ENCODE peak calls at places on chromosomes 4 and X, in six cellular contexts. One of them, this sample, is unnamed.

GRCh38 chr4:73662709-73663546 is 42.7 kb upstream of the RASSF6 start:
- DNase-seq in BE2C: no peak
- DNase-seq in choroid plexus epithelial cell: peak
- DNase-seq in right lobe of liver: no peak
- DNase-seq in AG10803: peak
- DNase-seq in body of pancreas: no peak
- DNase-seq in this sample: peak

GRCh38 chr4:87260477-87260876 is 40.1 kb upstream of the KLHL8 start:
- DNase-seq in BE2C: no peak
- DNase-seq in right lobe of liver: no peak
- DNase-seq in choroid plexus epithelial cell: no peak
- DNase-seq in AG10803: no peak
- DNase-seq in body of pancreas: no peak
- DNase-seq in this sample: no peak

GRCh38 chr4:133592591-133592990 is 443.5 kb downstream of the PCDH10 start:
- DNase-seq in body of pancreas: no peak
- DNase-seq in right lobe of liver: no peak
- DNase-seq in choroid plexus epithelial cell: no peak
- DNase-seq in AG10803: no peak
- DNase-seq in BE2C: no peak
- DNase-seq in this sample: no peak

GRCh38 chr4:46645092-46645491 is 255.2 kb upstream of the GABRA2 start:
- DNase-seq in choroid plexus epithelial cell: no peak
- DNase-seq in right lobe of liver: no peak
- DNase-seq in BE2C: no peak
- DNase-seq in AG10803: no peak
- DNase-seq in body of pancreas: no peak
- DNase-seq in this sample: no peak

GRCh38 chrX:3351287-3351686 is 4.8 kb upstream of the MXRA5 start:
- DNase-seq in body of pancreas: no peak
- DNase-seq in BE2C: no peak
- DNase-seq in choroid plexus epithelial cell: no peak
- DNase-seq in right lobe of liver: no peak
- DNase-seq in AG10803: no peak
- DNase-seq in this sample: no peak

GRCh38 chr4:123183308-123183707 is 213.3 kb upstream of the SPRY1 start:
- DNase-seq in body of pancreas: no peak
- DNase-seq in right lobe of liver: no peak
- DNase-seq in choroid plexus epithelial cell: no peak
- DNase-seq in BE2C: no peak
- DNase-seq in AG10803: no peak
- DNase-seq in this sample: no peak

GRCh38 chr4:7299908-7300710 is 107.8 kb downstream of the SORCS2 start:
- DNase-seq in body of pancreas: no peak
- DNase-seq in choroid plexus epithelial cell: no peak
- DNase-seq in AG10803: no peak
- DNase-seq in right lobe of liver: no peak
- DNase-seq in BE2C: no peak
- DNase-seq in this sample: no peak

GRCh38 chr4:147542229-147542990 is 61.5 kb downstream of the EDNRA start:
- DNase-seq in body of pancreas: no peak
- DNase-seq in AG10803: no peak
- DNase-seq in right lobe of liver: no peak
- DNase-seq in BE2C: no peak
- DNase-seq in choroid plexus epithelial cell: no peak
- DNase-seq in this sample: no peak

GRCh38 chr4:33954759-33955158 is 2289.6 kb downstream of the ARAP2 start:
- DNase-seq in choroid plexus epithelial cell: no peak
- DNase-seq in AG10803: no peak
- DNase-seq in body of pancreas: no peak
- DNase-seq in BE2C: peak
- DNase-seq in right lobe of liver: no peak
- DNase-seq in this sample: no peak

GRCh38 chrX:119672252-119672825 is 20.6 kb downstream of the SEPTIN6 start:
- DNase-seq in body of pancreas: no peak
- DNase-seq in AG10803: no peak
- DNase-seq in BE2C: peak
- DNase-seq in right lobe of liver: no peak
- DNase-seq in choroid plexus epithelial cell: peak
- DNase-seq in this sample: no peak

GRCh38 chrX:111207851-111208250 is 62.4 kb downstream of the CAPN6 start:
- DNase-seq in choroid plexus epithelial cell: no peak
- DNase-seq in body of pancreas: no peak
- DNase-seq in right lobe of liver: no peak
- DNase-seq in AG10803: no peak
- DNase-seq in BE2C: no peak
- DNase-seq in this sample: no peak

DNA sequence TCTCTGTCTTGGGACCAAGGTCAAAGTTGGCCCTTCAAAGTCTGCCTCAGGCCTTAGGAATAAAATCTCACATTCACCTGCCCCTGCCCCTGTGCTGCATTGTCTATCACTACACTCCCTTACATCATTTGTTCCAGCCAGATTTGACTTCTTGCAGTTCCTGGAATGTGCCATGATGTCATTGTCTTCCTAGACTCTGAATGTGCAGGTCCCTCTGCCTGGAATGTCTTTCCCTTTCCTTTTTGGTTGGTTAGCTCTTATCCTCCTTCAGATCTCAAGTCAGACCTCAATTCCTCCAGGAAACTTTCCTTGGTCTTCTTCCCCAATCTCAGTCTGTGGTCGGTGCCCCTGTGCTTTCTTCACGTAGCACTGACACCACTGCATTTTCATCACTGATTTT is 67.7 kb upstream of the EFNB1 start:
- DNase-seq in BE2C: no peak
- DNase-seq in body of pancreas: no peak
- DNase-seq in AG10803: no peak
- DNase-seq in choroid plexus epithelial cell: no peak
- DNase-seq in right lobe of liver: no peak
- DNase-seq in this sample: no peak
- TF ChIP-seq CTCF in BE2C: no peak
- TF ChIP-seq CTCF in body of pancreas: no peak
- TF ChIP-seq CTCF in AG10803: no peak
- TF ChIP-seq CTCF in choroid plexus epithelial cell: no peak
- TF ChIP-seq CTCF in right lobe of liver: no peak
- TF ChIP-seq CTCF in this sample: no peak

DNA sequence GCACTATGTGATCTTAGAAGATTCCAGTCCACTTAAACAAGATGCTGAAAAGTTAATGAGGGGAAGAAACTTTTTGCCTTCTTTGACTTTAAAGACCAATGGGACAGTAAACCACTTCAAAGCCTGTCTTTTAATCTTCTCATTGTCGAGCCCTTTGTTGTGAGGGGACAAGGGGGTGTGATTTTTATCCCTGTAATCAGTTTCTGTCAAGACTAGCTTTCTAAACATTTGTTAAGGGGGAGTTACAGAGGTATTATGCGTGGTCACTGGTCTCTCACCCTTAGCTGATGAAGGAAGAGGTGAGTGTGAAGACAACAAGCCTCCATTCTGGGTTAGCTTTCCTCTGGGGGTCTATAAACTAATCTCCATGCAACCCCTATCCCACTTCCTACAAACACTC is 409.3 kb downstream of the ARHGAP24 start:
- DNase-seq in choroid plexus epithelial cell: no peak
- DNase-seq in body of pancreas: no peak
- DNase-seq in BE2C: no peak
- DNase-seq in right lobe of liver: no peak
- DNase-seq in AG10803: no peak
- DNase-seq in this sample: no peak
- H3K4me3 ChIP-seq in choroid plexus epithelial cell: no peak
- H3K4me3 ChIP-seq in body of pancreas: no peak
- H3K4me3 ChIP-seq in BE2C: no peak
- H3K4me3 ChIP-seq in right lobe of liver: no peak
- H3K4me3 ChIP-seq in AG10803: no peak
- H3K4me3 ChIP-seq in this sample: no peak

GRCh38 chr4:67083496-67083895 is 461.8 kb downstream of the CENPC start:
- DNase-seq in BE2C: no peak
- DNase-seq in right lobe of liver: no peak
- DNase-seq in choroid plexus epithelial cell: no peak
- DNase-seq in body of pancreas: no peak
- DNase-seq in AG10803: no peak
- DNase-seq in this sample: no peak

GRCh38 chr4:67091668-67092067 is 453.6 kb downstream of the CENPC start:
- DNase-seq in BE2C: no peak
- DNase-seq in choroid plexus epithelial cell: no peak
- DNase-seq in AG10803: no peak
- DNase-seq in body of pancreas: no peak
- DNase-seq in right lobe of liver: no peak
- DNase-seq in this sample: no peak

GRCh38 chr4:67084801-67085200 is 460.5 kb downstream of the CENPC start:
- DNase-seq in BE2C: no peak
- DNase-seq in right lobe of liver: no peak
- DNase-seq in choroid plexus epithelial cell: no peak
- DNase-seq in AG10803: no peak
- DNase-seq in body of pancreas: no peak
- DNase-seq in this sample: no peak

GRCh38 chr4:67082746-67083145 is 462.6 kb downstream of the CENPC start:
- DNase-seq in choroid plexus epithelial cell: no peak
- DNase-seq in body of pancreas: no peak
- DNase-seq in right lobe of liver: no peak
- DNase-seq in AG10803: no peak
- DNase-seq in BE2C: no peak
- DNase-seq in this sample: no peak

GRCh38 chr4:67087897-67088296 is 457.4 kb downstream of the CENPC start:
- DNase-seq in choroid plexus epithelial cell: no peak
- DNase-seq in right lobe of liver: peak
- DNase-seq in AG10803: peak
- DNase-seq in body of pancreas: peak
- DNase-seq in BE2C: peak
- DNase-seq in this sample: no peak
- TF ChIP-seq CTCF in choroid plexus epithelial cell: peak
- TF ChIP-seq CTCF in right lobe of liver: peak
- TF ChIP-seq CTCF in AG10803: peak
- TF ChIP-seq CTCF in body of pancreas: peak
- TF ChIP-seq CTCF in BE2C: peak
- TF ChIP-seq CTCF in this sample: no peak

GRCh38 chr4:914531-914930 is 17.6 kb downstream of the GAK start:
- DNase-seq in BE2C: no peak
- DNase-seq in choroid plexus epithelial cell: no peak
- DNase-seq in AG10803: no peak
- DNase-seq in body of pancreas: peak
- DNase-seq in right lobe of liver: peak
- DNase-seq in this sample: no peak
- H3K4me3 ChIP-seq in BE2C: no peak
- H3K4me3 ChIP-seq in choroid plexus epithelial cell: peak
- H3K4me3 ChIP-seq in AG10803: no peak
- H3K4me3 ChIP-seq in body of pancreas: no peak
- H3K4me3 ChIP-seq in right lobe of liver: no peak
- H3K4me3 ChIP-seq in this sample: no peak

DNA sequence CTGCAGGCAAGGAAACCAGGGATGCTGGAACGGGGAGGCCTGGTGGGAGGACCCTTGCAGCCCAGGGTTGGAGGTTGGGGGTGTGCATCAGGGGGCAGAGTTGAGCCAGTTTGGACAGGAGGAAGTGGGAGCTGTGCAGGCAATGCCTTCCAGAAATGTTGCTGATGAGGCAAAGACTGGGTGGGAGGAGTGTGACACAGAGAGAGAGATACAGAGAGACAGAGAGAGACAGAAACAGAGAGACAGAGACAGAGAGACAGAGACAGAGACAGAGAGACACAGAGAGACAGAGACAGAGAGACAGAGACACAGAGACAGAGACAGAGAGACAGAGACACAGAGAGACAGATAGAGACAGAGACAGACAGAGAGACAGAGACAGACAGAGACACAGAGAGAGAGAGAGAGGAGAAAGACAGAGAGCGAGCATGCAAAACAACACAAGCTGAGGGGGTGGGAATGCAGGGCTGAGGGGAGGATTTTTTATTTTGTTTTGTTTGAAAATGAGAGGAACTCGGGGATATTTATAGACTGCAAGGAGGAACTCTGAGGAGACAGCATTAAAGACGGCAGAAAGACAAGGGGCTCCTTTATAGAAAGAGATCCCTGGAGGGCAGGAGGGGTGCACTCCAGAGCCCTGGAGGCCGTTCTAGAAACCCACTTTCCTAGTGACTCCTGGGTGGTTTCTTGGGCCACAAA is 1.9 kb upstream of the HAUS3 start:
- DNase-seq in choroid plexus epithelial cell: peak
- DNase-seq in right lobe of liver: peak
- DNase-seq in body of pancreas: peak
- DNase-seq in AG10803: peak
- DNase-seq in BE2C: peak
- DNase-seq in this sample: no peak
- TF ChIP-seq CTCF in choroid plexus epithelial cell: peak
- TF ChIP-seq CTCF in right lobe of liver: peak
- TF ChIP-seq CTCF in body of pancreas: no peak
- TF ChIP-seq CTCF in AG10803: peak
- TF ChIP-seq CTCF in BE2C: peak
- TF ChIP-seq CTCF in this sample: peak

This sample was measured in AG09309.